ENCODE peak calls at places on chromosomes 12 and 14, in ten cellular contexts. A is mammary epithelial cell, T is transverse colon, R is right lobe of liver, X is choroid plexus epithelial cell, Q is upper lobe of right lung, P is PC-3, Y is AG09309, C is tibial artery, K is stomach. H is an unnamed sample.
A peak's percentile ranks its signal among the peaks of the same experiment; 100 is the strongest.

GRCh38 chr12:115394498-115395220 is 710.7 kb upstream of the TBX3 start:
- DNase-seq in A (no peak), T (no peak), R (no peak), X (no peak), Q (no peak), P (peak; percentile 51), Y (no peak), C (no peak), K (no peak), H (no peak)

GRCh38 chr12:27434673-27435565 is 11.6 kb upstream of the SMCO2 start:
- DNase-seq in A (no peak), T (no peak), R (no peak), X (peak; percentile 27), Q (no peak), P (peak; percentile 33), Y (no peak), C (no peak), K (no peak), H (no peak)

GRCh38 chr12:68784015-68784414 is 24.0 kb upstream of the MDM2 start:
- DNase-seq in A (no peak), T (no peak), R (no peak), X (peak; percentile 83), Q (no peak), P (no peak), Y (no peak), C (no peak), K (no peak), H (no peak)

GRCh38 chr12:110269622-110270124 is 11.4 kb upstream of the ATP2A2 start:
- DNase-seq in A (peak; percentile 43), T (no peak), R (no peak), X (peak; percentile 75), Q (no peak), P (peak; percentile 91), Y (no peak), C (no peak), K (no peak), H (no peak)

GRCh38 chr12:124771462-124772361 is 92.0 kb downstream of the SCARB1 start:
- DNase-seq in A (peak; percentile 41), T (peak; percentile 87), R (peak; percentile 81), X (peak; percentile 80), Q (peak; percentile 91), P (peak; percentile 89), Y (no peak), C (peak; percentile 89), K (peak; percentile 89), H (no peak)

GRCh38 chr14:70170976-70171375 is 17.8 kb downstream of the SLC8A3 start:
- DNase-seq in A (no peak), T (no peak), R (no peak), X (no peak), Q (no peak), P (no peak), Y (no peak), C (no peak), K (no peak), H (no peak)

GRCh38 chr14:90675399-90675798 is 140.8 kb downstream of the TTC7B start:
- DNase-seq in A (no peak), T (no peak), R (no peak), X (no peak), Q (no peak), P (peak; percentile 41), Y (peak; percentile 61), C (peak; percentile 90), K (no peak), H (no peak)

GRCh38 chr14:75454963-75455546 is 27.2 kb downstream of the JDP2 start:
- DNase-seq in A (peak; percentile 20), T (peak; percentile 53), R (no peak), X (peak; percentile 95), Q (peak; percentile 79), P (peak; percentile 12), Y (peak; percentile 41), C (peak; percentile 84), K (peak; percentile 65), H (peak; percentile 40)

GRCh38 chr14:33127531-33127930 is 188.9 kb downstream of the NPAS3 start:
- DNase-seq in A (no peak), T (no peak), R (no peak), X (peak; percentile 13), Q (no peak), P (peak; percentile 56), Y (no peak), C (no peak), K (no peak), H (no peak)

GRCh38 chr12:47943492-47944359 is 19.7 kb upstream of the TMEM106C start:
- DNase-seq in A (no peak), T (peak; percentile 93), R (no peak), X (no peak), Q (no peak), P (peak; percentile 19), Y (no peak), C (no peak), K (no peak), H (no peak)

GRCh38 chr12:98985156-98985555 is 340.1 kb downstream of the APAF1 start:
- DNase-seq in A (no peak), T (no peak), R (no peak), X (no peak), Q (no peak), P (no peak), Y (no peak), C (no peak), K (no peak), H (no peak)

GRCh38 chr14:99713972-99714371 is 29.9 kb downstream of the CYP46A1 start:
- DNase-seq in A (no peak), T (no peak), R (no peak), X (no peak), Q (no peak), P (no peak), Y (no peak), C (no peak), K (no peak), H (no peak)

GRCh38 chr12:728781-729180 is 23.6 kb upstream of the WNK1 start:
- DNase-seq in A (no peak), T (no peak), R (no peak), X (peak; percentile 28), Q (no peak), P (no peak), Y (no peak), C (no peak), K (no peak), H (no peak)

GRCh38 chr14:38561657-38562056 is 305.8 kb upstream of the CLEC14A start:
- DNase-seq in A (no peak), T (no peak), R (no peak), X (no peak), Q (no peak), P (no peak), Y (no peak), C (no peak), K (no peak), H (no peak)

GRCh38 chr12:117587646-117588287 is 226.3 kb upstream of the NOS1 start:
- DNase-seq in A (peak; percentile 4), T (peak; percentile 48), R (peak; percentile 63), X (peak; percentile 10), Q (peak; percentile 71), P (peak; percentile 76), Y (no peak), C (no peak), K (peak; percentile 66), H (no peak)

GRCh38 chr14:34181308-34181707 is 230.4 kb upstream of the EGLN3 start:
- DNase-seq in A (no peak), T (no peak), R (no peak), X (no peak), Q (no peak), P (no peak), Y (no peak), C (no peak), K (no peak), H (no peak)

GRCh38 chr14:23047751-23048693 is 6.0 kb downstream of the PSMB11 start:
- DNase-seq in A (no peak), T (no peak), R (no peak), X (no peak), Q (no peak), P (no peak), Y (no peak), C (no peak), K (no peak), H (no peak)

GRCh38 chr14:91365552-91365951 is 52.1 kb downstream of the CCDC88C start:
- DNase-seq in A (no peak), T (no peak), R (no peak), X (no peak), Q (no peak), P (no peak), Y (no peak), C (no peak), K (no peak), H (no peak)

GRCh38 chr14:105198588-105198987 is 17.5 kb upstream of the NUDT14 start:
- DNase-seq in A (no peak), T (no peak), R (no peak), X (no peak), Q (no peak), P (no peak), Y (no peak), C (no peak), K (no peak), H (no peak)
- TF ChIP-seq CTCF in A (no peak), T (no peak), R (no peak), X (no peak), Q (no peak), P (no peak), Y (no peak), C (no peak), K (no peak), H (peak; percentile 5)

DNA sequence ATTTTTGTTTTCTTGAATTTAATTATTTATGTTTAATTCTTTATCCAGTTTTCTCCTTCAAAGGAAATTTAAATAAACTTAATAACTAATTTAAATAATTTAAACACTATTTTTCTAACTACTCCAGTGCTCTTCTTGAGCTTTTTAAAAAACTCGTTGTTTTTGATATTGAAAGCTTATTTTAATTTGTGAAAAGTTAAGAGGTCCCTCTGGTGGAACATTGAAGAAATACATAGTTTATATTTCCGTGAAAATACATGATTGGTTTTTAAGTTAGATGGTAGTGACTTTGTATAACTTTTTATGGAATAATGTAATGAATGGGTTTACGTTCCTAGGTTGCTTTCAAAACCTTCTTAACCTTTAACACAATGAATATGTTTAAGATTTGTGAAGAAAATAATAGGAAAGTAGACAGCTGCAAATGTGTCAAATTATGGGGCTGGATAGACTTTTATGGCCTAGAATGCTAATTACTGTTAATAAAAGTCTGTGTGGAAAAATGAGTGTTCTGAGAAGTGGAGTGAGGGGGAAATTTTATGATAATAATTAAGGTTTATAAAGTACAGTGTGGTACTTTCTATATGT is 45.9 kb upstream of the MSRB3 start:
- DNase-seq in A (peak; percentile 11), T (no peak), R (no peak), X (peak; percentile 55), Q (no peak), P (peak; percentile 45), Y (no peak), C (no peak), K (no peak), H (peak; percentile 18)
- H3K4me3 ChIP-seq in A (no peak overlapping the region), T (no peak overlapping the region), R (no peak overlapping the region), X (no peak overlapping the region), Q (no peak overlapping the region), P (no peak overlapping the region), Y (no peak overlapping the region), C (no peak overlapping the region), K (no peak overlapping the region), H (no peak overlapping the region)

GRCh38 chr14:87205811-87206210 is 787.2 kb downstream of the GALC start:
- DNase-seq in A (no peak), T (no peak), R (no peak), X (no peak), Q (no peak), P (no peak), Y (no peak), C (no peak), K (no peak), H (no peak)
- TF ChIP-seq CTCF in A (no peak), T (no peak), R (no peak), X (no peak), Q (no peak), P (no peak), Y (no peak), C (no peak), K (no peak), H (no peak)

GRCh38 chr14:73613046-73613383 is 698 bp downstream of the ACOT6 start:
- DNase-seq in A (no peak), T (no peak), R (no peak), X (peak; percentile 26), Q (no peak), P (no peak), Y (no peak), C (no peak), K (no peak), H (no peak)
- H3K4me3 ChIP-seq in A (peak overlapping the region; percentile 46), T (peak overlapping the region; percentile 73), R (peak overlapping the region; percentile 64), X (peak overlapping the region; percentile 68), Q (peak overlapping the region; percentile 68), P (peak overlapping the region; percentile 83), Y (peak overlapping the region; percentile 59), C (peak overlapping the region; percentile 64), K (peak overlapping the region; percentile 59), H (peak overlapping the region; percentile 54)

H was measured in astrocyte of the cerebellum.